ENCODE peak calls at places on chromosomes 13 and 19, in five cellular contexts. D, T, E, K and W are unnamed samples.

GRCh38 chr13:106464076-106464475 is 71.4 kb downstream of the EFNB2 start:
- DNase-seq in D (no peak), T (no peak), E (no peak), K (no peak), W (no peak)

GRCh38 chr19:48466571-48467325 is 2.4 kb upstream of the CYTH2 start:
- DNase-seq in D (no peak), T (no peak), E (no peak), K (no peak), W (peak; percentile 41)

GRCh38 chr13:88459335-88459734 is 788.2 kb downstream of the SLITRK5 start:
- DNase-seq in D (no peak), T (no peak), E (no peak), K (no peak), W (no peak)

GRCh38 chr13:91375119-91375729 is 23.2 kb upstream of the GPC5 start:
- DNase-seq in D (no peak), T (peak; percentile 64), E (no peak), K (peak; percentile 3), W (no peak)

GRCh38 chr13:113991191-113991669 is 17.4 kb upstream of the C13orf46 start:
- DNase-seq in D (no peak), T (no peak), E (no peak), K (peak; percentile 42), W (no peak)

GRCh38 chr19:13983213-13983889 is 22.8 kb downstream of the RFX1 start:
- DNase-seq in D (no peak), T (no peak), E (no peak), K (no peak), W (no peak)

GRCh38 chr13:50713849-50714248 is 129.6 kb downstream of the DLEU7 start:
- DNase-seq in D (no peak), T (peak; percentile 87), E (peak; percentile 12), K (no peak), W (peak; percentile 86)

GRCh38 chr19:2330632-2331284 is 2.3 kb downstream of the SPPL2B start:
- DNase-seq in D (no peak), T (no peak), E (peak; percentile 91), K (no peak), W (no peak)

GRCh38 chr13:109412232-109412935 is 374.0 kb downstream of the IRS2 start:
- DNase-seq in D (no peak), T (no peak), E (peak; percentile 34), K (peak; percentile 19), W (peak; percentile 82)

GRCh38 chr19:8320564-8321066 is 560 bp downstream of the NDUFA7 start:
- DNase-seq in D (no peak), T (no peak), E (peak; percentile 44), K (no peak), W (no peak)

GRCh38 chr19:13143135-13143534 is 7.0 kb downstream of the STX10 start:
- DNase-seq in D (no peak), T (no peak), E (no peak), K (no peak), W (peak; percentile 93)

GRCh38 chr13:24301911-24302310 is 7.5 kb upstream of the C1QTNF9 start:
- DNase-seq in D (no peak), T (no peak), E (no peak), K (no peak), W (no peak)

GRCh38 chr19:49921871-49922755 is 6.9 kb upstream of the ATF5 start:
- DNase-seq in D (no peak), T (no peak), E (no peak), K (no peak), W (peak; percentile 71)

GRCh38 chr19:30162718-30163117 is 209.5 kb upstream of the ZNF536 start:
- DNase-seq in D (no peak), T (no peak), E (no peak), K (no peak), W (no peak)

GRCh38 chr19:5228490-5228889 is 112.1 kb downstream of the PTPRS start:
- DNase-seq in D (no peak), T (no peak), E (no peak), K (no peak), W (no peak)

GRCh38 chr19:55766466-55766865 is 2.5 kb upstream of the RFPL4AL1 start:
- DNase-seq in D (no peak), T (no peak), E (no peak), K (no peak), W (no peak)

GRCh38 chr19:42276284-42276683 is 7.2 kb downstream of the CIC start:
- DNase-seq in D (no peak), T (no peak), E (no peak), K (no peak), W (no peak)

GRCh38 chr13:83568019-83568418 is 314.3 kb downstream of the SLITRK1 start:
- DNase-seq in D (no peak), T (no peak), E (no peak), K (no peak), W (no peak)

GRCh38 chr13:109331898-109332297 is 454.5 kb downstream of the IRS2 start:
- DNase-seq in D (no peak), T (no peak), E (no peak), K (no peak), W (peak; percentile 96)

GRCh38 chr13:21435710-21436151 is 23.4 kb downstream of the ZDHHC20 start:
- DNase-seq in D (no peak), T (no peak), E (peak; percentile 39), K (no peak), W (peak; percentile 87)

GRCh38 chr13:93915269-93915809 is 564.1 kb downstream of the DCT start:
- DNase-seq in D (no peak), T (no peak), E (no peak), K (no peak), W (peak; percentile 18)

GRCh38 chr19:53962887-53963435 is at the start of gene CACNG8:
- DNase-seq in D (no peak), T (no peak), E (no peak), K (no peak), W (no peak)

GRCh38 chr13:99663185-99663825 is 162.0 kb downstream of the TM9SF2 start:
- DNase-seq in D (no peak), T (no peak), E (no peak), K (no peak), W (no peak)

GRCh38 chr13:113653264-113654174 is 4.5 kb downstream of the ATP4B start:
- DNase-seq in D (no peak), T (no peak), E (peak; percentile 3), K (no peak), W (no peak)

GRCh38 chr13:52156724-52157251 is 2.6 kb downstream of the NEK3 start:
- DNase-seq in D (no peak), T (no peak), E (no peak), K (no peak), W (peak; percentile 10)

GRCh38 chr13:34942732-34943674 is 933 bp downstream of the NBEA start:
- DNase-seq in D (peak; percentile 2), T (no peak), E (peak; percentile 30), K (no peak), W (no peak)

GRCh38 chr13:23960566-23961156 is 63.4 kb upstream of the C1QTNF9B start:
- DNase-seq in D (no peak), T (no peak), E (no peak), K (peak; percentile 72), W (peak; percentile 52)

GRCh38 chr13:100526299-100527030 is 62.1 kb downstream of the GGACT start:
- DNase-seq in D (no peak), T (no peak), E (no peak), K (peak; percentile 24), W (no peak)

GRCh38 chr19:13484141-13484540 is 22.1 kb downstream of the CACNA1A start:
- DNase-seq in D (no peak), T (no peak), E (no peak), K (no peak), W (no peak)

GRCh38 chr19:3359850-3360493 is 6.4 kb upstream of the NFIC start:
- DNase-seq in D (no peak), T (no peak), E (peak; percentile 53), K (no peak), W (no peak)

GRCh38 chr19:38739440-38740251 is 4.6 kb downstream of the CAPN12 start:
- DNase-seq in D (no peak), T (no peak), E (no peak), K (no peak), W (no peak)

GRCh38 chr13:29594710-29595379 is 643 bp downstream of the SLC7A1 start:
- DNase-seq in D (no peak), T (peak; percentile 73), E (peak; percentile 71), K (no peak), W (peak; percentile 72)

GRCh38 chr13:88754141-88754540 is 1083.0 kb downstream of the SLITRK5 start:
- DNase-seq in D (no peak), T (no peak), E (no peak), K (no peak), W (no peak)